ENCODE peak calls at places on chromosomes 11 and 22, in seven cellular contexts. One of them, this sample, is unnamed.

GRCh38 chr11:66459138-66459778 is 7.4 kb upstream of the PELI3 start:
- DNase-seq in sigmoid colon: no peak
- DNase-seq in A549: no peak
- DNase-seq in esophagus muscularis mucosa: no peak
- DNase-seq in suprapubic skin: no peak
- DNase-seq in tibial nerve: no peak
- DNase-seq in transverse colon: no peak
- DNase-seq in this sample: no peak

GRCh38 chr22:23292453-23293350 is 112.4 kb downstream of the BCR start:
- DNase-seq in sigmoid colon: no peak
- DNase-seq in A549: no peak
- DNase-seq in esophagus muscularis mucosa: no peak
- DNase-seq in suprapubic skin: no peak
- DNase-seq in tibial nerve: no peak
- DNase-seq in transverse colon: no peak
- DNase-seq in this sample: no peak

GRCh38 chr11:132472411-132473205 is 1059.7 kb downstream of the OPCML start:
- DNase-seq in sigmoid colon: no peak
- DNase-seq in A549: no peak
- DNase-seq in esophagus muscularis mucosa: no peak
- DNase-seq in suprapubic skin: no peak
- DNase-seq in tibial nerve: no peak
- DNase-seq in transverse colon: no peak
- DNase-seq in this sample: no peak

GRCh38 chr22:19635644-19636043 is 78.7 kb upstream of the SEPTIN5 start:
- DNase-seq in sigmoid colon: peak; percentile 7
- DNase-seq in A549: no peak
- DNase-seq in esophagus muscularis mucosa: no peak
- DNase-seq in suprapubic skin: no peak
- DNase-seq in tibial nerve: no peak
- DNase-seq in transverse colon: no peak
- DNase-seq in this sample: no peak

GRCh38 chr11:101817536-101817935 is 97.3 kb upstream of the CEP126 start:
- DNase-seq in sigmoid colon: no peak
- DNase-seq in A549: no peak
- DNase-seq in esophagus muscularis mucosa: no peak
- DNase-seq in suprapubic skin: no peak
- DNase-seq in tibial nerve: no peak
- DNase-seq in transverse colon: no peak
- DNase-seq in this sample: no peak

GRCh38 chr11:15770798-15771414 is 585.4 kb downstream of the SOX6 start:
- DNase-seq in sigmoid colon: no peak
- DNase-seq in A549: peak; percentile 29
- DNase-seq in esophagus muscularis mucosa: no peak
- DNase-seq in suprapubic skin: no peak
- DNase-seq in tibial nerve: no peak
- DNase-seq in transverse colon: peak; percentile 40
- DNase-seq in this sample: peak; percentile 35

GRCh38 chr11:46273511-46274205 is 3.8 kb upstream of the CREB3L1 start:
- DNase-seq in sigmoid colon: no peak
- DNase-seq in A549: no peak
- DNase-seq in esophagus muscularis mucosa: no peak
- DNase-seq in suprapubic skin: no peak
- DNase-seq in tibial nerve: no peak
- DNase-seq in transverse colon: peak; percentile 66
- DNase-seq in this sample: peak; percentile 43

GRCh38 chr22:45034821-45035220 is 25.0 kb upstream of the PHF21B start:
- DNase-seq in sigmoid colon: no peak
- DNase-seq in A549: no peak
- DNase-seq in esophagus muscularis mucosa: no peak
- DNase-seq in suprapubic skin: no peak
- DNase-seq in tibial nerve: no peak
- DNase-seq in transverse colon: no peak
- DNase-seq in this sample: no peak

GRCh38 chr11:122709042-122709760 is 53.7 kb downstream of the UBASH3B start:
- DNase-seq in sigmoid colon: no peak
- DNase-seq in A549: no peak
- DNase-seq in esophagus muscularis mucosa: no peak
- DNase-seq in suprapubic skin: no peak
- DNase-seq in tibial nerve: no peak
- DNase-seq in transverse colon: no peak
- DNase-seq in this sample: no peak

GRCh38 chr11:34570584-34570983 is 50.3 kb upstream of the EHF start:
- DNase-seq in sigmoid colon: no peak
- DNase-seq in A549: no peak
- DNase-seq in esophagus muscularis mucosa: peak; percentile 88
- DNase-seq in suprapubic skin: no peak
- DNase-seq in tibial nerve: no peak
- DNase-seq in transverse colon: no peak
- DNase-seq in this sample: no peak

GRCh38 chr11:120597250-120597649 is 85.7 kb downstream of the GRIK4 start:
- DNase-seq in sigmoid colon: no peak
- DNase-seq in A549: no peak
- DNase-seq in esophagus muscularis mucosa: no peak
- DNase-seq in suprapubic skin: no peak
- DNase-seq in tibial nerve: no peak
- DNase-seq in transverse colon: no peak
- DNase-seq in this sample: no peak

GRCh38 chr11:45984192-45984591 is 61.7 kb downstream of the LARGE2 start:
- DNase-seq in sigmoid colon: no peak
- DNase-seq in A549: no peak
- DNase-seq in esophagus muscularis mucosa: no peak
- DNase-seq in suprapubic skin: no peak
- DNase-seq in tibial nerve: no peak
- DNase-seq in transverse colon: no peak
- DNase-seq in this sample: no peak

GRCh38 chr11:12248330-12248729 is 129.0 kb upstream of the PARVA start:
- DNase-seq in sigmoid colon: peak; percentile 92
- DNase-seq in A549: no peak
- DNase-seq in esophagus muscularis mucosa: no peak
- DNase-seq in suprapubic skin: no peak
- DNase-seq in tibial nerve: peak; percentile 72
- DNase-seq in transverse colon: peak; percentile 92
- DNase-seq in this sample: peak; percentile 72

GRCh38 chr11:2259466-2259830 is 10.9 kb downstream of the ASCL2 start:
- DNase-seq in sigmoid colon: peak; percentile 50
- DNase-seq in A549: no peak
- DNase-seq in esophagus muscularis mucosa: no peak
- DNase-seq in suprapubic skin: peak; percentile 47
- DNase-seq in tibial nerve: no peak
- DNase-seq in transverse colon: no peak
- DNase-seq in this sample: no peak

GRCh38 chr11:88353835-88354496 is 16.4 kb upstream of the CTSC start:
- DNase-seq in sigmoid colon: no peak
- DNase-seq in A549: no peak
- DNase-seq in esophagus muscularis mucosa: no peak
- DNase-seq in suprapubic skin: no peak
- DNase-seq in tibial nerve: no peak
- DNase-seq in transverse colon: no peak
- DNase-seq in this sample: no peak

GRCh38 chr11:96778272-96778671 is 388.5 kb downstream of the JRKL start:
- DNase-seq in sigmoid colon: no peak
- DNase-seq in A549: no peak
- DNase-seq in esophagus muscularis mucosa: no peak
- DNase-seq in suprapubic skin: no peak
- DNase-seq in tibial nerve: no peak
- DNase-seq in transverse colon: no peak
- DNase-seq in this sample: no peak

GRCh38 chr11:16945671-16946469 is 68.3 kb downstream of the PLEKHA7 start:
- DNase-seq in sigmoid colon: no peak
- DNase-seq in A549: peak; percentile 74
- DNase-seq in esophagus muscularis mucosa: no peak
- DNase-seq in suprapubic skin: no peak
- DNase-seq in tibial nerve: no peak
- DNase-seq in transverse colon: peak; percentile 76
- DNase-seq in this sample: peak; percentile 55

GRCh38 chr11:107857550-107858216 is 904 bp downstream of the SLC35F2 start:
- DNase-seq in sigmoid colon: peak; percentile 48
- DNase-seq in A549: no peak
- DNase-seq in esophagus muscularis mucosa: no peak
- DNase-seq in suprapubic skin: peak; percentile 57
- DNase-seq in tibial nerve: no peak
- DNase-seq in transverse colon: no peak
- DNase-seq in this sample: no peak

GRCh38 chr11:68983816-68984215 is 3.0 kb upstream of the MRGPRD start:
- DNase-seq in sigmoid colon: no peak
- DNase-seq in A549: no peak
- DNase-seq in esophagus muscularis mucosa: no peak
- DNase-seq in suprapubic skin: no peak
- DNase-seq in tibial nerve: no peak
- DNase-seq in transverse colon: no peak
- DNase-seq in this sample: no peak

GRCh38 chr11:17898782-17899181 is 114.1 kb downstream of the SERGEF start:
- DNase-seq in sigmoid colon: no peak
- DNase-seq in A549: no peak
- DNase-seq in esophagus muscularis mucosa: no peak
- DNase-seq in suprapubic skin: no peak
- DNase-seq in tibial nerve: no peak
- DNase-seq in transverse colon: no peak
- DNase-seq in this sample: no peak

GRCh38 chr11:30015725-30016449 is 943 bp downstream of the KCNA4 start:
- DNase-seq in sigmoid colon: no peak
- DNase-seq in A549: no peak
- DNase-seq in esophagus muscularis mucosa: no peak
- DNase-seq in suprapubic skin: no peak
- DNase-seq in tibial nerve: no peak
- DNase-seq in transverse colon: no peak
- DNase-seq in this sample: no peak

DNA sequence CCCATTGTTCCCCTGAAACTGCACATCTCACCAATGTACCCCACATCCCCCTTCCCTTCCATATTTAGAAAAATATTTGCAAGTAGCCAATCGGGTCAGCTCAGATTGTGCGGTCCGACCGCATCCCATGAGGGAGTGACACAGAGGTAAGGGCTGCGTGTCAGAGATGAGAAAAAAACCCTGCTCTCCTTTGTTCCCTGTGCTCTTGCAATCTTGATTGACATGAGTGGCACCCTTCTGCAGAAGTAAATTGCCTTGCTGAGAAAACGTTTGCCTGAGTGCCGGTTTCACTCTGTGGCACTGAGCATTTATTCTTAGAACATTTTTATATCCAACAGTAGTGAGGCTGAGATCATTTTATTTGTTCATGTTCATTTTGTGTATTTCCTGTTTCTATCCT is 81.6 kb upstream of the CCDC90B start:
- DNase-seq in sigmoid colon: no peak
- DNase-seq in A549: no peak
- DNase-seq in esophagus muscularis mucosa: no peak
- DNase-seq in suprapubic skin: no peak
- DNase-seq in tibial nerve: no peak
- DNase-seq in transverse colon: no peak
- DNase-seq in this sample: no peak
- H3K9me3 ChIP-seq in sigmoid colon: peaks cover 3% of the 10 kb centered on the region
- H3K9me3 ChIP-seq in A549: peaks cover 4% of the 10 kb centered on the region
- H3K9me3 ChIP-seq in esophagus muscularis mucosa: no peaks in the 10 kb centered on the region
- H3K9me3 ChIP-seq in suprapubic skin: peaks cover 11% of the 10 kb centered on the region
- H3K9me3 ChIP-seq in tibial nerve: peaks cover 31% of the 10 kb centered on the region
- H3K9me3 ChIP-seq in transverse colon: peaks cover 12% of the 10 kb centered on the region
- H3K9me3 ChIP-seq in this sample: no peaks in the 10 kb centered on the region

GRCh38 chr22:46081831-46082210 is 68.5 kb upstream of the PPARA start:
- DNase-seq in sigmoid colon: peak; percentile 68
- DNase-seq in A549: no peak
- DNase-seq in esophagus muscularis mucosa: no peak
- DNase-seq in suprapubic skin: no peak
- DNase-seq in tibial nerve: peak; percentile 12
- DNase-seq in transverse colon: peak; percentile 9
- DNase-seq in this sample: peak; percentile 59

GRCh38 chr22:46081036-46081830 is 69.1 kb upstream of the PPARA start:
- DNase-seq in sigmoid colon: peak; percentile 76
- DNase-seq in A549: no peak
- DNase-seq in esophagus muscularis mucosa: no peak
- DNase-seq in suprapubic skin: peak; percentile 65
- DNase-seq in tibial nerve: peak; percentile 13
- DNase-seq in transverse colon: peak; percentile 8
- DNase-seq in this sample: no peak

GRCh38 chr22:46079093-46079860 is 71.0 kb upstream of the PPARA start:
- DNase-seq in sigmoid colon: peak; percentile 68
- DNase-seq in A549: no peak
- DNase-seq in esophagus muscularis mucosa: no peak
- DNase-seq in suprapubic skin: peak; percentile 71
- DNase-seq in tibial nerve: peak; percentile 13
- DNase-seq in transverse colon: peak; percentile 7
- DNase-seq in this sample: no peak

GRCh38 chr22:46078241-46079092 is 71.9 kb upstream of the PPARA start:
- DNase-seq in sigmoid colon: peak; percentile 91
- DNase-seq in A549: no peak
- DNase-seq in esophagus muscularis mucosa: no peak
- DNase-seq in suprapubic skin: peak; percentile 86
- DNase-seq in tibial nerve: peak; percentile 50
- DNase-seq in transverse colon: peak; percentile 32
- DNase-seq in this sample: no peak

GRCh38 chr22:46079861-46080821 is 70.2 kb upstream of the PPARA start:
- DNase-seq in sigmoid colon: peak; percentile 95
- DNase-seq in A549: no peak
- DNase-seq in esophagus muscularis mucosa: no peak
- DNase-seq in suprapubic skin: peak; percentile 87
- DNase-seq in tibial nerve: peak; percentile 81
- DNase-seq in transverse colon: peak; percentile 60
- DNase-seq in this sample: peak; percentile 81
- TF ChIP-seq POLR2A in sigmoid colon: peak; percentile 39
- TF ChIP-seq POLR2A in A549: peak; percentile 30
- TF ChIP-seq POLR2A in esophagus muscularis mucosa: peak; percentile 64
- TF ChIP-seq POLR2A in suprapubic skin: no peak
- TF ChIP-seq POLR2A in tibial nerve: peak; percentile 67
- TF ChIP-seq POLR2A in transverse colon: no peak
- TF ChIP-seq POLR2A in this sample: no peak

GRCh38 chr11:72493426-72494108 is 59.2 kb upstream of the CLPB start:
- DNase-seq in sigmoid colon: no peak
- DNase-seq in A549: no peak
- DNase-seq in esophagus muscularis mucosa: no peak
- DNase-seq in suprapubic skin: no peak
- DNase-seq in tibial nerve: no peak
- DNase-seq in transverse colon: no peak
- DNase-seq in this sample: no peak
- TF ChIP-seq EP300 in sigmoid colon: no peak
- TF ChIP-seq EP300 in A549: no peak
- TF ChIP-seq EP300 in esophagus muscularis mucosa: no peak
- TF ChIP-seq EP300 in suprapubic skin: no peak
- TF ChIP-seq EP300 in tibial nerve: no peak
- TF ChIP-seq EP300 in transverse colon: no peak
- TF ChIP-seq EP300 in this sample: no peak

GRCh38 chr22:48557473-48557872 is 1270.2 kb downstream of the BRD1 start:
- DNase-seq in sigmoid colon: no peak
- DNase-seq in A549: no peak
- DNase-seq in esophagus muscularis mucosa: no peak
- DNase-seq in suprapubic skin: no peak
- DNase-seq in tibial nerve: no peak
- DNase-seq in transverse colon: no peak
- DNase-seq in this sample: no peak

GRCh38 chr22:48558606-48559402 is 1268.9 kb downstream of the BRD1 start:
- DNase-seq in sigmoid colon: no peak
- DNase-seq in A549: no peak
- DNase-seq in esophagus muscularis mucosa: no peak
- DNase-seq in suprapubic skin: no peak
- DNase-seq in tibial nerve: no peak
- DNase-seq in transverse colon: no peak
- DNase-seq in this sample: no peak

GRCh38 chr22:48555606-48556005 is 1272.1 kb downstream of the BRD1 start:
- DNase-seq in sigmoid colon: no peak
- DNase-seq in A549: no peak
- DNase-seq in esophagus muscularis mucosa: no peak
- DNase-seq in suprapubic skin: no peak
- DNase-seq in tibial nerve: no peak
- DNase-seq in transverse colon: no peak
- DNase-seq in this sample: no peak

GRCh38 chr22:48554893-48555552 is 1272.7 kb downstream of the BRD1 start:
- DNase-seq in sigmoid colon: no peak
- DNase-seq in A549: peak; percentile 39
- DNase-seq in esophagus muscularis mucosa: no peak
- DNase-seq in suprapubic skin: no peak
- DNase-seq in tibial nerve: no peak
- DNase-seq in transverse colon: no peak
- DNase-seq in this sample: no peak

GRCh38 chr22:48556751-48557150 is 1270.9 kb downstream of the BRD1 start:
- DNase-seq in sigmoid colon: no peak
- DNase-seq in A549: no peak
- DNase-seq in esophagus muscularis mucosa: no peak
- DNase-seq in suprapubic skin: no peak
- DNase-seq in tibial nerve: no peak
- DNase-seq in transverse colon: no peak
- DNase-seq in this sample: no peak
- H3K9me3 ChIP-seq in sigmoid colon: no peaks in the 10 kb centered on the region
- H3K9me3 ChIP-seq in A549: no peaks in the 10 kb centered on the region
- H3K9me3 ChIP-seq in esophagus muscularis mucosa: no peaks in the 10 kb centered on the region
- H3K9me3 ChIP-seq in suprapubic skin: no peaks in the 10 kb centered on the region
- H3K9me3 ChIP-seq in tibial nerve: no peaks in the 10 kb centered on the region
- H3K9me3 ChIP-seq in transverse colon: no peaks in the 10 kb centered on the region
- H3K9me3 ChIP-seq in this sample: no peaks in the 10 kb centered on the region

This sample was measured in ovary.